ENCODE peak calls at places on chromosomes 2 and 18, in ten cellular contexts. O, N, F, K, A, Q, X, P, H and M are unnamed samples.

GRCh38 chr18:9914584-9915290 is 921 bp downstream of the VAPA start:
- DNase-seq in O (peak), X (peak), K (peak), H (peak), A (peak), Q (peak), P (peak), N (peak), F (no peak), M (peak)

GRCh38 chr2:45289018-45289417 is 279.8 kb upstream of the SIX2 start:
- DNase-seq in H (no peak), P (no peak), Q (no peak), O (no peak), X (no peak), N (no peak), A (no peak), K (no peak), F (no peak), M (no peak)

GRCh38 chr2:203461736-203462135 is 73.4 kb downstream of the RAPH1 start:
- DNase-seq in K (no peak), F (no peak), X (no peak), N (no peak), H (no peak), O (no peak), P (no peak), Q (no peak), A (no peak), M (no peak)

GRCh38 chr2:73368781-73369180 is 16.9 kb upstream of the ALMS1 start:
- DNase-seq in O (no peak), N (no peak), F (no peak), A (no peak), Q (no peak), H (no peak), K (no peak), P (no peak), X (no peak), M (no peak)

GRCh38 chr2:172442072-172442895 is 14.9 kb downstream of the ITGA6 start:
- DNase-seq in X (no peak), F (no peak), N (no peak), O (no peak), H (no peak), Q (no peak), P (peak), A (peak), K (peak), M (peak)

GRCh38 chr18:9825571-9826073 is 60.2 kb upstream of the TXNDC2 start:
- DNase-seq in P (peak), K (peak), O (no peak), N (no peak), A (peak), F (no peak), Q (no peak), X (no peak), H (no peak), M (no peak)

GRCh38 chr18:11859903-11860407 is 8.7 kb downstream of the CHMP1B start:
- DNase-seq in N (no peak), H (no peak), F (no peak), A (peak), X (no peak), K (peak), O (no peak), P (peak), Q (no peak), M (no peak)

GRCh38 chr18:79855147-79855910 is 57.6 kb downstream of the KCNG2 start:
- DNase-seq in F (peak), A (no peak), X (peak), N (peak), Q (peak), O (no peak), H (no peak), K (no peak), P (peak), M (no peak)

GRCh38 chr2:59939173-59939572 is 614.3 kb downstream of the BCL11A start:
- DNase-seq in A (no peak), P (no peak), H (no peak), K (no peak), X (no peak), F (no peak), O (no peak), N (no peak), Q (no peak), M (no peak)

GRCh38 chr18:2654828-2655152 is 736 bp upstream of the SMCHD1 start:
- DNase-seq in F (no peak), H (no peak), K (no peak), N (no peak), A (no peak), X (no peak), Q (no peak), P (no peak), O (peak), M (no peak)

GRCh38 chr2:68374184-68374583 is 9.1 kb downstream of the PLEK start:
- DNase-seq in F (no peak), O (no peak), P (no peak), K (no peak), N (no peak), H (no peak), X (no peak), A (no peak), Q (no peak), M (no peak)

GRCh38 chr2:102051659-102052366 is 60.1 kb downstream of the IL1R2 start:
- DNase-seq in O (no peak), N (no peak), K (no peak), F (no peak), P (no peak), X (no peak), H (no peak), A (no peak), Q (no peak), M (peak)

GRCh38 chr2:172704072-172704936 is 31.3 kb upstream of the RAPGEF4 start:
- DNase-seq in K (no peak), P (no peak), F (no peak), H (no peak), O (peak), A (no peak), N (no peak), X (no peak), Q (no peak), M (no peak)

GRCh38 chr18:44897445-44898215 is 216.9 kb downstream of the SETBP1 start:
- DNase-seq in N (no peak), A (no peak), O (peak), F (no peak), K (no peak), X (no peak), H (no peak), Q (no peak), P (no peak), M (no peak)

GRCh38 chr18:39724652-39725051 is 2159.1 kb upstream of the CELF4 start:
- DNase-seq in K (no peak), P (no peak), H (no peak), X (no peak), Q (no peak), F (no peak), O (no peak), A (no peak), N (no peak), M (no peak)

GRCh38 chr18:29145993-29146539 is 969.1 kb upstream of the CDH2 start:
- DNase-seq in O (no peak), K (no peak), P (no peak), Q (no peak), A (no peak), X (no peak), H (no peak), N (no peak), F (no peak), M (no peak)

GRCh38 chr2:201517094-201517493 is 65.6 kb downstream of the STRADB start:
- DNase-seq in H (no peak), O (no peak), K (no peak), Q (no peak), P (no peak), A (no peak), F (no peak), X (no peak), N (no peak), M (no peak)

GRCh38 chr18:11925800-11926481 is 17.8 kb upstream of the MPPE1 start:
- DNase-seq in K (no peak), O (no peak), X (peak), N (no peak), A (no peak), Q (no peak), P (no peak), H (no peak), F (no peak), M (no peak)

GRCh38 chr2:38315707-38316333 is 61.3 kb downstream of the ATL2 start:
- DNase-seq in X (no peak), O (peak), A (no peak), K (peak), N (no peak), P (no peak), F (peak), Q (no peak), H (no peak), M (no peak)

DNA sequence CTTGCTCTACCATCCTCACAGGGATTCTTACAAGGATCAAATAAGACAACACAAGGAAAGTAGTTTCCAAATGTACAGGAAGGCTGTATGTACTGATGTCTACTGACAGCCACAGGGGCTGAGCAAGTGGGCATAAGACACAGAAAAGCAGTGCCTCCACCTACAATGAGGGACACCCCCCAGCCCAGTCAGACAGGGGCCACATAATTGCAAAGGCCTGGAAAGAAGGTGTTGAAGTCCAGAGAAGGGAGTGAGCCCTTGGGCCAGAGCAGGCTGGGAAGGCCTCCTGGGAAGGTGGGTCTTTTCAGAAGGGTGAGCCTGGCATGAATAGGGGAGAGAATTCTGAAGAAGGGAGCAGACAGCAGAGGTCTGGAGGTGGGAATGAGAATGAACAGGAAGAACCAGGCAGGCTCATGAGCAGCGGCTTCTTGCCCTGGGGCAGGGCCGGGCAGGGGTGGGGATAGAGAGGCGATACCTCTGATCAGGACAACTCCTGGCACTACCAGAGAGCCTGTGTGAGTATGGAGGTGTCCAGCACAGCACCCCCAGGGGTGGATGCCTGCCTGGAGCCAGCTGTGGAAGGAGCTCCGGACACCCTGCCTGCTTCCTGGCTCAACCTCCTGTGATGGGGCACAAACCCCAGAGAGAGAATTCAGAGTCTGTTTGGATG is 30.1 kb downstream of the HS1BP3 start:
- DNase-seq in K (peak), P (no peak), A (no peak), N (peak), Q (no peak), O (no peak), F (no peak), X (peak), H (peak), M (no peak)
- H3K27ac ChIP-seq in K (no peak), P (no peak), A (no peak), N (peak), Q (no peak), O (no peak), F (no peak), X (peak), H (peak), M (peak)

GRCh38 chr2:26608557-26608956 is 32.6 kb downstream of the CIB4 start:
- DNase-seq in N (peak), X (no peak), O (no peak), H (no peak), F (no peak), K (no peak), P (no peak), Q (no peak), A (no peak), M (no peak)

GRCh38 chr2:26607698-26608097 is 33.5 kb downstream of the CIB4 start:
- DNase-seq in N (peak), O (no peak), A (no peak), F (no peak), X (no peak), Q (no peak), H (no peak), P (no peak), K (no peak), M (no peak)

GRCh38 chr2:26605195-26605968 is 35.8 kb downstream of the CIB4 start:
- DNase-seq in O (peak), Q (peak), P (peak), H (no peak), K (peak), F (peak), N (peak), X (no peak), A (no peak), M (no peak)

GRCh38 chr2:26606847-26607190 is 34.3 kb downstream of the CIB4 start:
- DNase-seq in F (no peak), N (peak), H (no peak), A (no peak), K (peak), X (no peak), P (no peak), Q (no peak), O (no peak), M (no peak)

DNA sequence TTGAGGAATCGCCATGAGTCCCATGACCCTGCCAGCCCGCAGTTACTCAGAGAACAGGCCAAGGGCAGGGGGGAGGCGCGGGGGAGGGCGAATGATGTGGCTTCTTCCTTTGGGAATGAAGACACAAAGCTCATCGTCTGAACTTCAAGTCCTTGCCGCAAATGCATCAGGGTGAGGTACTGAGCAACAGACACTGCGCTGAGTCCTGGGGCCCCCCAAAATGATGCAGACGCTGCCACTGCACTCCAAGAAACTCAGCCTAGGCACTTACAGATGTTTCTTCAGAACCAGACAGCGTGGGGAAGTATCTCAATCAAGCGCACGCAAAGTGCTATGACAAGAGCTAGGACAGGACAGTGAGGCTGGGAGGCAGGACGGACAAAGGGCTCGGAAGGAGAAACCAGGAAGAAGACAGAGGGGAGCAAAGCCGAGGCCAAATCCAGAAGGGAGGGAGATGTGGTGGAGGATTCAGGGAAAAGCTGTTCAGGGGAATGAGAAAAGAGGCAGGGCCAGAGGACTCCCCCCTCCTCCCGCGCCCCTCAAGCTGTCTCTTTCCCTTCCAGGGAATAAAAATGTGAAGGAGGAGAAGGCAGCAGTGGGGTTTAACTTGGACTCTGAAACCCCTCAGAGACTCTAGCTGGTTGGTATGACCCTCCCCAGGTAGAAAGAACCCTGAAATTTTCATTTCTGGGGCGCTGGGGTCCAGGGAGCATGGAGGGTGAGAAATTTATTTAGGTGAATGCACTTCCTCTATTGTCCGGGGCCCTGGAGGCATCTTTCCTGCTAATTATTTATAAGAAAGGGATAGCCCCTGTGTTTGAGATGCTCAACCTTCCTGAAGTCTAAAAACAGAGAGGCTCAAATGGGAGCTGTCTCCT is 35.0 kb downstream of the CIB4 start:
- DNase-seq in O (no peak), N (peak), F (no peak), Q (peak), K (no peak), A (no peak), X (no peak), P (no peak), H (no peak), M (no peak)
- H3K27ac ChIP-seq in O (no peak), N (no peak), F (no peak), Q (no peak), K (peak), A (no peak), X (no peak), P (no peak), H (no peak), M (no peak)

GRCh38 chr18:48944634-48945033 is 6.1 kb downstream of the SMAD7 start:
- DNase-seq in Q (no peak), K (no peak), O (no peak), P (no peak), F (no peak), N (peak), A (no peak), H (no peak), X (peak), M (peak)
- H3K27ac ChIP-seq in Q (no peak), K (no peak), O (no peak), P (no peak), F (no peak), N (peak), A (no peak), H (peak), X (peak), M (peak)

DNA sequence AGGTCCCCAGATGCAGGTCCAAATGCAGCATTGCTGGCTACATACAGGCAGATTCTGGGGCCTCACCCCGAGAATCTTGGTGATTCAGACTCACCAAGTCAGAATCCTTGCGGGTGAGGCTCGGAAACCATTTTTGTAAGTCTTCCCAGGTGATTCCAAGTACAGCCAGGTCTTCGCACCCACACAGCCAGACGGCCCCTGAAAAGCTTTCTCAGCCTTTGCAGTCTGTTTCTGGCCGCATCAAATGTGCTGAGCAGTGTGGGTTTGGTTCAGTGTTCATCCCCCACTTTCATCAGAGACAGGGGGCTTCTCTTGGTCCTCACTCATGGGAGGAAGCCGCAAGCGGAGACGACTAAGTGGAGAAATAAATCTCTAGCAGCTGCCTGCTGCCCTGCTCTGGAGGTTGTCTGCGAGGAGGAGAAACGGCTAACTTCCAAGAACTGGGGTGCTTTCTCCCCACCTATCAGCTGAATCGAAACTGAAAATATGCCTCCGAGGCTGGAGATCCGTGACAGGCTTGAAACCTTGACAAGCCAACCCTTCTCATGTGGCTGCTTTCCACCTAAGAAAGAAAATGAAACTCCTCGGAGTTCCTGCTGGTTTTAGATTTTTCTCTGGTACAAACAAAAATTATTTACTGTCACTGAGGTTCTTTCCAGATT is 8.9 kb upstream of the TMEM185B start:
- DNase-seq in X (no peak), P (no peak), A (no peak), H (no peak), N (no peak), F (peak), Q (no peak), K (no peak), O (no peak), M (no peak)
- H3K27ac ChIP-seq in X (no peak), P (peak), A (peak), H (peak), N (peak), F (peak), Q (peak), K (no peak), O (no peak), M (peak)

DNA sequence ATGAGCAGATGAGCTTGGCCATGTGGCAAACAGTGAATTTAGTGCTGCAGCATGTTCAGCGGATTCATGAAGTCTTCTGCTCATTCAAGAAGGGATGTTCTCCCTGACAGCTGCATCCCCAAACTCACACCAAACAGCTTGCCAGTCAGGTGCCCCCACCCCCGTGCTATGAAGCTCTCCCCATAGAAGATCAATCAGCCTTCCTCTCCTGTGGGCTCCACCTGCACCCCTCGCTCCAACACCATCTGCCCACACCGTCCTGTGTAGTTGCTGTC is 219.0 kb downstream of the BCL2 start:
- DNase-seq in O (no peak), P (no peak), Q (no peak), N (no peak), F (no peak), K (no peak), A (no peak), X (no peak), H (no peak), M (no peak)
- H3K27ac ChIP-seq in O (no peak), P (peak), Q (no peak), N (no peak), F (no peak), K (no peak), A (no peak), X (no peak), H (no peak), M (peak)